ENCODE peak calls at places on chromosomes 13 and 19, in six cellular contexts. One of them, this sample, is unnamed.

GRCh38 chr13:61146571-61146970 is 269.1 kb downstream of the PCDH20 start:
- DNase-seq in fibroblast of lung: no peak
- DNase-seq in RWPE2: no peak
- DNase-seq in lung: no peak
- DNase-seq in lower leg skin: no peak
- DNase-seq in dorsolateral prefrontal cortex: no peak
- DNase-seq in this sample: no peak

GRCh38 chr19:32287811-32288227 is 57.6 kb upstream of the ZNF507 start:
- DNase-seq in fibroblast of lung: peak
- DNase-seq in RWPE2: no peak
- DNase-seq in lung: peak
- DNase-seq in lower leg skin: peak
- DNase-seq in dorsolateral prefrontal cortex: peak
- DNase-seq in this sample: peak

GRCh38 chr19:39557791-39558622 is 18.0 kb upstream of the EID2 start:
- DNase-seq in fibroblast of lung: no peak
- DNase-seq in RWPE2: no peak
- DNase-seq in lung: no peak
- DNase-seq in lower leg skin: no peak
- DNase-seq in dorsolateral prefrontal cortex: no peak
- DNase-seq in this sample: no peak

GRCh38 chr19:51572415-51572814 is 1.3 kb downstream of the ZNF175 start:
- DNase-seq in fibroblast of lung: no peak
- DNase-seq in RWPE2: no peak
- DNase-seq in lung: no peak
- DNase-seq in lower leg skin: no peak
- DNase-seq in dorsolateral prefrontal cortex: no peak
- DNase-seq in this sample: peak

GRCh38 chr13:43572601-43573360 is 214.0 kb downstream of the ENOX1 start:
- DNase-seq in fibroblast of lung: no peak
- DNase-seq in RWPE2: no peak
- DNase-seq in lung: no peak
- DNase-seq in lower leg skin: no peak
- DNase-seq in dorsolateral prefrontal cortex: no peak
- DNase-seq in this sample: peak

GRCh38 chr19:16146112-16146511 is 2.6 kb downstream of the HSH2D start:
- DNase-seq in fibroblast of lung: no peak
- DNase-seq in RWPE2: no peak
- DNase-seq in lung: no peak
- DNase-seq in lower leg skin: no peak
- DNase-seq in dorsolateral prefrontal cortex: no peak
- DNase-seq in this sample: no peak

GRCh38 chr13:95492044-95492801 is 60.3 kb upstream of the CLDN10 start:
- DNase-seq in fibroblast of lung: no peak
- DNase-seq in RWPE2: peak
- DNase-seq in lung: no peak
- DNase-seq in lower leg skin: no peak
- DNase-seq in dorsolateral prefrontal cortex: no peak
- DNase-seq in this sample: no peak

GRCh38 chr13:113112893-113113845 is 7.6 kb downstream of the F7 start:
- DNase-seq in fibroblast of lung: no peak
- DNase-seq in RWPE2: no peak
- DNase-seq in lung: no peak
- DNase-seq in lower leg skin: no peak
- DNase-seq in dorsolateral prefrontal cortex: peak
- DNase-seq in this sample: no peak

GRCh38 chr13:77305276-77305675 is 21.6 kb downstream of the MYCBP2 start:
- DNase-seq in fibroblast of lung: no peak
- DNase-seq in RWPE2: no peak
- DNase-seq in lung: no peak
- DNase-seq in lower leg skin: no peak
- DNase-seq in dorsolateral prefrontal cortex: no peak
- DNase-seq in this sample: no peak

GRCh38 chr13:94800423-94800822 is 88.1 kb upstream of the SOX21 start:
- DNase-seq in fibroblast of lung: peak
- DNase-seq in RWPE2: no peak
- DNase-seq in lung: no peak
- DNase-seq in lower leg skin: no peak
- DNase-seq in dorsolateral prefrontal cortex: no peak
- DNase-seq in this sample: no peak

GRCh38 chr13:24716446-24716845 is 36.2 kb downstream of the ATP12A start:
- DNase-seq in fibroblast of lung: no peak
- DNase-seq in RWPE2: no peak
- DNase-seq in lung: no peak
- DNase-seq in lower leg skin: no peak
- DNase-seq in dorsolateral prefrontal cortex: no peak
- DNase-seq in this sample: no peak

GRCh38 chr13:113489549-113490495 is 689 bp downstream of the DCUN1D2 start:
- DNase-seq in fibroblast of lung: peak
- DNase-seq in RWPE2: no peak
- DNase-seq in lung: peak
- DNase-seq in lower leg skin: no peak
- DNase-seq in dorsolateral prefrontal cortex: peak
- DNase-seq in this sample: peak

GRCh38 chr13:99426426-99426825 is 74.8 kb upstream of the TM9SF2 start:
- DNase-seq in fibroblast of lung: no peak
- DNase-seq in RWPE2: no peak
- DNase-seq in lung: no peak
- DNase-seq in lower leg skin: no peak
- DNase-seq in dorsolateral prefrontal cortex: no peak
- DNase-seq in this sample: no peak
- H3K4me3 ChIP-seq in fibroblast of lung: no peak
- H3K4me3 ChIP-seq in RWPE2: no peak
- H3K4me3 ChIP-seq in lung: no peak
- H3K4me3 ChIP-seq in lower leg skin: no peak
- H3K4me3 ChIP-seq in dorsolateral prefrontal cortex: no peak
- H3K4me3 ChIP-seq in this sample: no peak

DNA sequence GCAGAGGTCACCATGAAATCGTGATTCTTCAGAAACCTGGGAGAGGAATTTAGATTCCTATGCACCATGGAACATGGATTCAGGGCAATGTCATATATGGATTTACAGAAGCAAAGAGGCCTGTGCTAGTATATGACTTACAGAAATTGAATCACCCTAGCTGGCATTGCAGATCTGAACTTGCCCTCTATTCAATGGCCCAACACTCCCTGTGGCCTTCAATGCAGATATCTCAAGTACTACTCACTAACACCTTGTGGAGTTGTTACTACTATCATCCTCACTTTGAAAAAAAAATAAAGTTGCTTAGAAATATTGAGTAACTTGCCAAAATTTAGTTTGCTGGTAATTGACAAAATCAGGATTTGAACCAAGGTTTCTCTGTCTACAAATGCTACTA is 305.4 kb upstream of the SLITRK1 start:
- DNase-seq in fibroblast of lung: no peak
- DNase-seq in RWPE2: no peak
- DNase-seq in lung: no peak
- DNase-seq in lower leg skin: no peak
- DNase-seq in dorsolateral prefrontal cortex: no peak
- DNase-seq in this sample: no peak
- TF ChIP-seq CTCF in fibroblast of lung: no peak
- TF ChIP-seq CTCF in RWPE2: no peak
- TF ChIP-seq CTCF in lung: no peak
- TF ChIP-seq CTCF in lower leg skin: no peak
- TF ChIP-seq CTCF in dorsolateral prefrontal cortex: no peak
- TF ChIP-seq CTCF in this sample: no peak

GRCh38 chr13:48494874-48495273 is 38.0 kb downstream of the RCBTB2 start:
- DNase-seq in fibroblast of lung: no peak
- DNase-seq in RWPE2: no peak
- DNase-seq in lung: no peak
- DNase-seq in lower leg skin: no peak
- DNase-seq in dorsolateral prefrontal cortex: no peak
- DNase-seq in this sample: no peak

GRCh38 chr13:48491423-48492122 is 41.3 kb downstream of the RCBTB2 start:
- DNase-seq in fibroblast of lung: no peak
- DNase-seq in RWPE2: no peak
- DNase-seq in lung: no peak
- DNase-seq in lower leg skin: no peak
- DNase-seq in dorsolateral prefrontal cortex: no peak
- DNase-seq in this sample: peak

GRCh38 chr13:48493851-48494250 is 39.0 kb downstream of the RCBTB2 start:
- DNase-seq in fibroblast of lung: peak
- DNase-seq in RWPE2: no peak
- DNase-seq in lung: no peak
- DNase-seq in lower leg skin: no peak
- DNase-seq in dorsolateral prefrontal cortex: no peak
- DNase-seq in this sample: no peak

GRCh38 chr13:48492123-48493075 is 40.5 kb downstream of the RCBTB2 start:
- DNase-seq in fibroblast of lung: peak
- DNase-seq in RWPE2: no peak
- DNase-seq in lung: peak
- DNase-seq in lower leg skin: peak
- DNase-seq in dorsolateral prefrontal cortex: peak
- DNase-seq in this sample: peak

GRCh38 chr13:48493076-48493765 is 39.7 kb downstream of the RCBTB2 start:
- DNase-seq in fibroblast of lung: no peak
- DNase-seq in RWPE2: no peak
- DNase-seq in lung: no peak
- DNase-seq in lower leg skin: no peak
- DNase-seq in dorsolateral prefrontal cortex: no peak
- DNase-seq in this sample: no peak
- H3K4me3 ChIP-seq in fibroblast of lung: no peak
- H3K4me3 ChIP-seq in RWPE2: no peak
- H3K4me3 ChIP-seq in lung: no peak
- H3K4me3 ChIP-seq in lower leg skin: no peak
- H3K4me3 ChIP-seq in dorsolateral prefrontal cortex: peak
- H3K4me3 ChIP-seq in this sample: no peak

GRCh38 chr13:111589321-111589720 is 268.9 kb downstream of the TEX29 start:
- DNase-seq in fibroblast of lung: no peak
- DNase-seq in RWPE2: no peak
- DNase-seq in lung: no peak
- DNase-seq in lower leg skin: no peak
- DNase-seq in dorsolateral prefrontal cortex: no peak
- DNase-seq in this sample: no peak

GRCh38 chr13:111587249-111587648 is 266.8 kb downstream of the TEX29 start:
- DNase-seq in fibroblast of lung: no peak
- DNase-seq in RWPE2: no peak
- DNase-seq in lung: no peak
- DNase-seq in lower leg skin: no peak
- DNase-seq in dorsolateral prefrontal cortex: no peak
- DNase-seq in this sample: no peak

GRCh38 chr13:111586291-111586690 is 265.8 kb downstream of the TEX29 start:
- DNase-seq in fibroblast of lung: no peak
- DNase-seq in RWPE2: no peak
- DNase-seq in lung: no peak
- DNase-seq in lower leg skin: no peak
- DNase-seq in dorsolateral prefrontal cortex: no peak
- DNase-seq in this sample: no peak

GRCh38 chr13:111589992-111590391 is 269.6 kb downstream of the TEX29 start:
- DNase-seq in fibroblast of lung: no peak
- DNase-seq in RWPE2: no peak
- DNase-seq in lung: no peak
- DNase-seq in lower leg skin: no peak
- DNase-seq in dorsolateral prefrontal cortex: no peak
- DNase-seq in this sample: no peak

DNA sequence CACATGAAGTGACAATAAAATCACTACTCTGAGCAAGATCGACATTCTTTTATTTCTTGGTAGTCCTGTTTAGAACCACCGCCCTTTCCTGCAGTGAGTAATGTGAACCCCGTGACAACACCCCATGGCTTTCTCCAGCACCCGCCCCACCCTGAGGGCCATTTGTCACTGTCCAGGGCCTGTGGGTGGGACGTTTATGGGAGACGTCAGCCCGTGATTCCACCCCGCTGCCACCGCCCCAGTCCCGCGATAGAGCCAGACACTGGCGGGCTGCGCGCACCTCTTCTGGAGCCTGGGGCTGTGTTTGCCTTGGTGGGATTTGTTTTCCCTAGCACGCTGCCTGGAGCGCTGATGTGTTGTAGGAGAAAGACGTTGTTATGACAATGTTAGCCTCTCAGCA is 263.7 kb downstream of the TEX29 start:
- DNase-seq in fibroblast of lung: no peak
- DNase-seq in RWPE2: no peak
- DNase-seq in lung: no peak
- DNase-seq in lower leg skin: no peak
- DNase-seq in dorsolateral prefrontal cortex: no peak
- DNase-seq in this sample: no peak
- TF ChIP-seq CTCF in fibroblast of lung: no peak
- TF ChIP-seq CTCF in RWPE2: no peak
- TF ChIP-seq CTCF in lung: no peak
- TF ChIP-seq CTCF in lower leg skin: no peak
- TF ChIP-seq CTCF in dorsolateral prefrontal cortex: no peak
- TF ChIP-seq CTCF in this sample: no peak